ENCODE peak calls at places on chromosomes 12 and 14, in ten cellular contexts. One of them, this sample, is unnamed.

GRCh38 chr12:57475271-57476161 is 4.2 kb downstream of the ARHGAP9 start:
- DNase-seq in EL: peak; percentile 39
- DNase-seq in astrocyte of the hippocampus: peak; percentile 49
- DNase-seq in suprapubic skin: no peak
- DNase-seq in pulmonary artery endothelial cell: no peak
- DNase-seq in Calu3: no peak
- DNase-seq in MCF 10A: no peak
- DNase-seq in coronary artery: no peak
- DNase-seq in osteocyte: no peak
- DNase-seq in LNCaP clone FGC: no peak
- DNase-seq in this sample: no peak

GRCh38 chr14:24699052-24699451 is 65.1 kb upstream of the GZMB start:
- DNase-seq in LNCaP clone FGC: no peak
- DNase-seq in MCF 10A: no peak
- DNase-seq in EL: no peak
- DNase-seq in pulmonary artery endothelial cell: no peak
- DNase-seq in Calu3: no peak
- DNase-seq in suprapubic skin: no peak
- DNase-seq in osteocyte: no peak
- DNase-seq in coronary artery: no peak
- DNase-seq in astrocyte of the hippocampus: no peak
- DNase-seq in this sample: peak; percentile 39

GRCh38 chr14:91059576-91060471 is 617 bp downstream of the RPS6KA5 start:
- DNase-seq in pulmonary artery endothelial cell: no peak
- DNase-seq in astrocyte of the hippocampus: peak; percentile 25
- DNase-seq in coronary artery: peak; percentile 75
- DNase-seq in osteocyte: no peak
- DNase-seq in LNCaP clone FGC: peak; percentile 15
- DNase-seq in EL: peak; percentile 26
- DNase-seq in MCF 10A: peak; percentile 21
- DNase-seq in suprapubic skin: peak; percentile 79
- DNase-seq in Calu3: peak; percentile 72
- DNase-seq in this sample: no peak

GRCh38 chr12:21751517-21751916 is 23.0 kb downstream of the KCNJ8 start:
- DNase-seq in EL: peak; percentile 8
- DNase-seq in coronary artery: no peak
- DNase-seq in osteocyte: no peak
- DNase-seq in suprapubic skin: no peak
- DNase-seq in astrocyte of the hippocampus: peak; percentile 2
- DNase-seq in LNCaP clone FGC: peak; percentile 32
- DNase-seq in pulmonary artery endothelial cell: no peak
- DNase-seq in MCF 10A: peak; percentile 7
- DNase-seq in Calu3: no peak
- DNase-seq in this sample: no peak

GRCh38 chr12:130254476-130255276 is 83.0 kb upstream of the PIWIL1 start:
- DNase-seq in MCF 10A: no peak
- DNase-seq in astrocyte of the hippocampus: peak; percentile 63
- DNase-seq in osteocyte: no peak
- DNase-seq in coronary artery: no peak
- DNase-seq in LNCaP clone FGC: no peak
- DNase-seq in Calu3: no peak
- DNase-seq in EL: no peak
- DNase-seq in pulmonary artery endothelial cell: no peak
- DNase-seq in suprapubic skin: no peak
- DNase-seq in this sample: no peak

GRCh38 chr12:1644523-1645438 is 15.8 kb downstream of the WNT5B start:
- DNase-seq in LNCaP clone FGC: no peak
- DNase-seq in MCF 10A: peak; percentile 32
- DNase-seq in osteocyte: no peak
- DNase-seq in coronary artery: no peak
- DNase-seq in astrocyte of the hippocampus: peak; percentile 91
- DNase-seq in EL: no peak
- DNase-seq in Calu3: no peak
- DNase-seq in suprapubic skin: no peak
- DNase-seq in pulmonary artery endothelial cell: peak; percentile 57
- DNase-seq in this sample: no peak

GRCh38 chr12:96248532-96248931 is 54.4 kb downstream of the ELK3 start:
- DNase-seq in Calu3: no peak
- DNase-seq in osteocyte: no peak
- DNase-seq in pulmonary artery endothelial cell: no peak
- DNase-seq in astrocyte of the hippocampus: no peak
- DNase-seq in suprapubic skin: no peak
- DNase-seq in MCF 10A: no peak
- DNase-seq in EL: no peak
- DNase-seq in LNCaP clone FGC: no peak
- DNase-seq in coronary artery: no peak
- DNase-seq in this sample: peak; percentile 79

GRCh38 chr14:55297611-55298323 is 26.5 kb downstream of the FBXO34 start:
- DNase-seq in Calu3: peak; percentile 62
- DNase-seq in MCF 10A: peak; percentile 84
- DNase-seq in pulmonary artery endothelial cell: no peak
- DNase-seq in osteocyte: no peak
- DNase-seq in EL: no peak
- DNase-seq in suprapubic skin: no peak
- DNase-seq in coronary artery: no peak
- DNase-seq in astrocyte of the hippocampus: peak; percentile 12
- DNase-seq in LNCaP clone FGC: peak; percentile 59
- DNase-seq in this sample: no peak

GRCh38 chr12:78870539-78870938 is 6.0 kb downstream of the SYT1 start:
- DNase-seq in LNCaP clone FGC: no peak
- DNase-seq in osteocyte: no peak
- DNase-seq in suprapubic skin: no peak
- DNase-seq in Calu3: no peak
- DNase-seq in EL: no peak
- DNase-seq in MCF 10A: no peak
- DNase-seq in pulmonary artery endothelial cell: no peak
- DNase-seq in astrocyte of the hippocampus: no peak
- DNase-seq in coronary artery: no peak
- DNase-seq in this sample: no peak

GRCh38 chr12:18676112-18676511 is 61.7 kb downstream of the PLCZ1 start:
- DNase-seq in LNCaP clone FGC: no peak
- DNase-seq in coronary artery: no peak
- DNase-seq in Calu3: no peak
- DNase-seq in MCF 10A: no peak
- DNase-seq in pulmonary artery endothelial cell: no peak
- DNase-seq in osteocyte: no peak
- DNase-seq in suprapubic skin: no peak
- DNase-seq in astrocyte of the hippocampus: no peak
- DNase-seq in EL: no peak
- DNase-seq in this sample: no peak

GRCh38 chr14:30521899-30522736 is 36.8 kb upstream of the G2E3 start:
- DNase-seq in suprapubic skin: no peak
- DNase-seq in EL: peak; percentile 37
- DNase-seq in Calu3: no peak
- DNase-seq in astrocyte of the hippocampus: peak; percentile 59
- DNase-seq in LNCaP clone FGC: peak; percentile 25
- DNase-seq in MCF 10A: peak; percentile 61
- DNase-seq in osteocyte: no peak
- DNase-seq in coronary artery: no peak
- DNase-seq in pulmonary artery endothelial cell: no peak
- DNase-seq in this sample: no peak

GRCh38 chr14:91354979-91355685 is 62.5 kb downstream of the CCDC88C start:
- DNase-seq in MCF 10A: no peak
- DNase-seq in osteocyte: no peak
- DNase-seq in suprapubic skin: no peak
- DNase-seq in LNCaP clone FGC: no peak
- DNase-seq in Calu3: no peak
- DNase-seq in pulmonary artery endothelial cell: no peak
- DNase-seq in coronary artery: no peak
- DNase-seq in astrocyte of the hippocampus: no peak
- DNase-seq in EL: no peak
- DNase-seq in this sample: no peak

This sample was measured in esophagus muscularis mucosa.